ENCODE peak calls at places on chromosomes 3 and 15, in nine cellular contexts. One of them, this sample, is unnamed.

GRCh38 chr3:149575213-149575961 is 82.4 kb downstream of the WWTR1 start:
- DNase-seq in erythroblast: no peak
- DNase-seq in CD8-positive, alpha-beta memory T cell: no peak
- DNase-seq in frontal cortex: no peak
- DNase-seq in HuH-7.5: no peak
- DNase-seq in fibroblast of mammary gland: peak; percentile 99
- DNase-seq in caudate nucleus: no peak
- DNase-seq in kidney glomerular epithelial cell: peak; percentile 65
- DNase-seq in NCI-H345: peak; percentile 10
- DNase-seq in this sample: no peak

GRCh38 chr3:12198301-12198700 is 39.6 kb upstream of the TIMP4 start:
- DNase-seq in fibroblast of mammary gland: peak; percentile 80
- DNase-seq in frontal cortex: no peak
- DNase-seq in HuH-7.5: no peak
- DNase-seq in NCI-H345: no peak
- DNase-seq in erythroblast: no peak
- DNase-seq in CD8-positive, alpha-beta memory T cell: no peak
- DNase-seq in kidney glomerular epithelial cell: peak; percentile 30
- DNase-seq in caudate nucleus: no peak
- DNase-seq in this sample: no peak

GRCh38 chr3:126113733-126114132 is 29.8 kb upstream of the SLC41A3 start:
- DNase-seq in caudate nucleus: no peak
- DNase-seq in HuH-7.5: peak; percentile 49
- DNase-seq in frontal cortex: no peak
- DNase-seq in CD8-positive, alpha-beta memory T cell: no peak
- DNase-seq in NCI-H345: no peak
- DNase-seq in erythroblast: no peak
- DNase-seq in kidney glomerular epithelial cell: no peak
- DNase-seq in fibroblast of mammary gland: no peak
- DNase-seq in this sample: no peak

GRCh38 chr15:72851586-72851985 is 68.0 kb upstream of the ADPGK start:
- DNase-seq in HuH-7.5: no peak
- DNase-seq in NCI-H345: no peak
- DNase-seq in caudate nucleus: no peak
- DNase-seq in kidney glomerular epithelial cell: no peak
- DNase-seq in frontal cortex: no peak
- DNase-seq in fibroblast of mammary gland: no peak
- DNase-seq in CD8-positive, alpha-beta memory T cell: no peak
- DNase-seq in erythroblast: no peak
- DNase-seq in this sample: no peak

GRCh38 chr3:65118279-65118678 is 430.5 kb upstream of the ADAMTS9 start:
- DNase-seq in fibroblast of mammary gland: no peak
- DNase-seq in caudate nucleus: no peak
- DNase-seq in kidney glomerular epithelial cell: no peak
- DNase-seq in frontal cortex: no peak
- DNase-seq in NCI-H345: no peak
- DNase-seq in HuH-7.5: no peak
- DNase-seq in CD8-positive, alpha-beta memory T cell: no peak
- DNase-seq in erythroblast: no peak
- DNase-seq in this sample: no peak

GRCh38 chr15:98083203-98083910 is 122.9 kb downstream of the ARRDC4 start:
- DNase-seq in CD8-positive, alpha-beta memory T cell: no peak
- DNase-seq in caudate nucleus: no peak
- DNase-seq in HuH-7.5: no peak
- DNase-seq in fibroblast of mammary gland: no peak
- DNase-seq in kidney glomerular epithelial cell: no peak
- DNase-seq in frontal cortex: no peak
- DNase-seq in erythroblast: no peak
- DNase-seq in NCI-H345: no peak
- DNase-seq in this sample: no peak

GRCh38 chr15:101772921-101773320 is 30.4 kb upstream of the OR4F6 start:
- DNase-seq in caudate nucleus: no peak
- DNase-seq in CD8-positive, alpha-beta memory T cell: no peak
- DNase-seq in HuH-7.5: no peak
- DNase-seq in erythroblast: no peak
- DNase-seq in frontal cortex: no peak
- DNase-seq in NCI-H345: no peak
- DNase-seq in kidney glomerular epithelial cell: no peak
- DNase-seq in fibroblast of mammary gland: no peak
- DNase-seq in this sample: no peak

GRCh38 chr15:98966036-98966787 is 41.4 kb downstream of the PGPEP1L start:
- DNase-seq in frontal cortex: no peak
- DNase-seq in erythroblast: no peak
- DNase-seq in caudate nucleus: no peak
- DNase-seq in fibroblast of mammary gland: no peak
- DNase-seq in kidney glomerular epithelial cell: no peak
- DNase-seq in CD8-positive, alpha-beta memory T cell: no peak
- DNase-seq in NCI-H345: no peak
- DNase-seq in HuH-7.5: no peak
- DNase-seq in this sample: no peak

GRCh38 chr3:49703443-49703927 is 14.1 kb downstream of the RNF123 start:
- DNase-seq in kidney glomerular epithelial cell: peak; percentile 21
- DNase-seq in HuH-7.5: peak; percentile 88
- DNase-seq in caudate nucleus: no peak
- DNase-seq in erythroblast: peak; percentile 71
- DNase-seq in frontal cortex: peak; percentile 92
- DNase-seq in NCI-H345: peak; percentile 19
- DNase-seq in fibroblast of mammary gland: peak; percentile 64
- DNase-seq in CD8-positive, alpha-beta memory T cell: peak; percentile 58
- DNase-seq in this sample: peak; percentile 8

GRCh38 chr15:62880278-62880677 is 162.3 kb upstream of the TPM1 start:
- DNase-seq in erythroblast: peak; percentile 54
- DNase-seq in HuH-7.5: no peak
- DNase-seq in kidney glomerular epithelial cell: no peak
- DNase-seq in fibroblast of mammary gland: peak; percentile 38
- DNase-seq in caudate nucleus: no peak
- DNase-seq in CD8-positive, alpha-beta memory T cell: no peak
- DNase-seq in frontal cortex: no peak
- DNase-seq in NCI-H345: no peak
- DNase-seq in this sample: no peak

GRCh38 chr3:171646357-171647133 is 163.7 kb downstream of the PLD1 start:
- DNase-seq in HuH-7.5: no peak
- DNase-seq in caudate nucleus: no peak
- DNase-seq in frontal cortex: peak; percentile 36
- DNase-seq in fibroblast of mammary gland: peak; percentile 79
- DNase-seq in erythroblast: peak; percentile 62
- DNase-seq in CD8-positive, alpha-beta memory T cell: no peak
- DNase-seq in kidney glomerular epithelial cell: peak; percentile 47
- DNase-seq in NCI-H345: no peak
- DNase-seq in this sample: no peak

GRCh38 chr3:34109846-34110245 is 311.4 kb downstream of the PDCD6IP start:
- DNase-seq in kidney glomerular epithelial cell: no peak
- DNase-seq in erythroblast: no peak
- DNase-seq in CD8-positive, alpha-beta memory T cell: no peak
- DNase-seq in caudate nucleus: no peak
- DNase-seq in HuH-7.5: no peak
- DNase-seq in fibroblast of mammary gland: no peak
- DNase-seq in frontal cortex: no peak
- DNase-seq in NCI-H345: no peak
- DNase-seq in this sample: no peak

GRCh38 chr15:53837263-53837662 is 77.8 kb upstream of the WDR72 start:
- DNase-seq in kidney glomerular epithelial cell: no peak
- DNase-seq in CD8-positive, alpha-beta memory T cell: no peak
- DNase-seq in NCI-H345: peak; percentile 95
- DNase-seq in frontal cortex: no peak
- DNase-seq in erythroblast: no peak
- DNase-seq in fibroblast of mammary gland: no peak
- DNase-seq in HuH-7.5: no peak
- DNase-seq in caudate nucleus: no peak
- DNase-seq in this sample: peak; percentile 66